ENCODE peak calls at places on chromosomes 16 and 17, in seven cellular contexts. Q, G, J, X, C, Y and O are unnamed samples.

GRCh38 chr16:87572959-87573358 is 29.3 kb upstream of the JPH3 start:
- DNase-seq in G (no peak), J (no peak), Q (no peak), C (no peak), Y (no peak), X (no peak), O (no peak)

GRCh38 chr16:86789621-86790051 is 211.3 kb downstream of the FOXL1 start:
- DNase-seq in G (no peak), Y (no peak), J (no peak), C (peak), X (no peak), Q (no peak), O (no peak)

GRCh38 chr17:33682622-33683021 is 389.5 kb upstream of the ASIC2 start:
- DNase-seq in Q (no peak), C (no peak), Y (no peak), J (no peak), X (no peak), G (no peak), O (no peak)

GRCh38 chr16:56742030-56742984 is 12.4 kb downstream of the NUP93 start:
- DNase-seq in J (no peak), G (no peak), Y (no peak), Q (no peak), C (peak), X (peak), O (no peak)

GRCh38 chr17:33014751-33015150 is 23.1 kb downstream of the SPACA3 start:
- DNase-seq in Y (no peak), G (no peak), J (no peak), Q (no peak), C (no peak), X (peak), O (no peak)

GRCh38 chr17:13953871-13954270 is 115.4 kb upstream of the COX10 start:
- DNase-seq in Y (no peak), Q (no peak), C (no peak), X (peak), G (no peak), J (no peak), O (no peak)

GRCh38 chr16:21652451-21652850 is at the start of gene IGSF6:
- DNase-seq in Y (no peak), G (no peak), J (no peak), C (no peak), Q (no peak), X (no peak), O (no peak)

GRCh38 chr17:3771140-3771539 is 29.8 kb downstream of the ITGAE start:
- DNase-seq in Q (no peak), C (no peak), Y (no peak), G (no peak), X (no peak), J (no peak), O (no peak)

GRCh38 chr16:89409161-89409711 is 81.1 kb downstream of the ANKRD11 start:
- DNase-seq in Q (peak), J (no peak), Y (no peak), X (no peak), G (no peak), C (no peak), O (no peak)

GRCh38 chr16:12788758-12789157 is 14.9 kb downstream of the CPPED1 start:
- DNase-seq in J (no peak), Y (no peak), X (no peak), G (no peak), Q (no peak), C (no peak), O (no peak)

GRCh38 chr17:47279062-47279801 is 25.6 kb downstream of the ITGB3 start:
- DNase-seq in Y (no peak), J (no peak), Q (no peak), C (peak), G (no peak), X (peak), O (no peak)

GRCh38 chr16:85905110-85906095 is 6.4 kb downstream of the IRF8 start:
- DNase-seq in X (no peak), G (no peak), Q (no peak), J (no peak), Y (no peak), C (no peak), O (no peak)

GRCh38 chr17:37107406-37108083 is 158.8 kb downstream of the AATF start:
- DNase-seq in Y (peak), X (no peak), J (peak), G (no peak), Q (no peak), C (no peak), O (peak)

GRCh38 chr16:4558026-4558425 is 1.9 kb downstream of the C16orf96 start:
- DNase-seq in G (no peak), J (no peak), Y (no peak), X (no peak), Q (no peak), C (no peak), O (no peak)

GRCh38 chr16:852451-853185 is 52.1 kb upstream of the GNG13 start:
- DNase-seq in J (peak), C (no peak), Y (peak), Q (no peak), X (no peak), G (no peak), O (no peak)

GRCh38 chr17:72421128-72422092 is 300.6 kb downstream of the SOX9 start:
- DNase-seq in Y (peak), X (peak), C (peak), J (no peak), Q (peak), G (no peak), O (peak)

GRCh38 chr17:83203472-83204221 is 124.2 kb downstream of the METRNL start:
- DNase-seq in J (no peak), C (no peak), G (no peak), X (peak), Q (peak), Y (no peak), O (no peak)

GRCh38 chr17:56912105-56912999 is 1.5 kb downstream of the TRIM25 start:
- DNase-seq in Q (no peak), Y (no peak), C (peak), G (no peak), J (no peak), X (peak), O (no peak)

GRCh38 chr16:49020436-49020835 is 261.2 kb downstream of the CBLN1 start:
- DNase-seq in Q (no peak), Y (no peak), X (no peak), C (no peak), G (no peak), J (no peak), O (no peak)

GRCh38 chr17:49312722-49313121 is 49.3 kb downstream of the ZNF652 start:
- DNase-seq in X (no peak), G (no peak), J (no peak), C (no peak), Y (no peak), Q (no peak), O (no peak)

GRCh38 chr17:78397681-78398101 is 19.2 kb downstream of the PGS1 start:
- DNase-seq in Q (no peak), Y (no peak), C (peak), G (no peak), J (no peak), X (peak), O (no peak)

GRCh38 chr17:18928726-18929125 is 23.2 kb upstream of the SLC5A10 start:
- DNase-seq in G (no peak), J (no peak), Q (no peak), X (no peak), C (no peak), Y (no peak), O (no peak)

GRCh38 chr16:75946058-75946457 is 219.8 kb upstream of the CPHXL start:
- DNase-seq in X (no peak), G (no peak), J (no peak), Y (no peak), Q (no peak), C (no peak), O (no peak)

GRCh38 chr17:36602030-36602737 is 801 bp downstream of the MRM1 start:
- DNase-seq in J (no peak), G (no peak), X (no peak), Y (peak), C (peak), Q (peak), O (no peak)